ENCODE peak calls at places on chromosomes 11 and 22, in eight cellular contexts. One of them, this sample, is unnamed.

GRCh38 chr22:38674888-38675287 is 6.9 kb upstream of the TOMM22 start:
- DNase-seq in epithelial cell of esophagus: no peak
- DNase-seq in heart right ventricle: no peak
- DNase-seq in A549: no peak
- DNase-seq in vagina: no peak
- DNase-seq in colonic mucosa: no peak
- DNase-seq in HL-60: no peak
- DNase-seq in HCT116: no peak
- DNase-seq in this sample: no peak

GRCh38 chr11:66056541-66056940 is 4.4 kb downstream of the SF3B2 start:
- DNase-seq in HCT116: no peak
- DNase-seq in heart right ventricle: no peak
- DNase-seq in colonic mucosa: no peak
- DNase-seq in HL-60: no peak
- DNase-seq in A549: no peak
- DNase-seq in vagina: no peak
- DNase-seq in epithelial cell of esophagus: no peak
- DNase-seq in this sample: no peak

GRCh38 chr11:103529217-103529684 is 420.0 kb downstream of the DYNC2H1 start:
- DNase-seq in A549: peak
- DNase-seq in vagina: no peak
- DNase-seq in colonic mucosa: no peak
- DNase-seq in epithelial cell of esophagus: peak
- DNase-seq in heart right ventricle: no peak
- DNase-seq in HL-60: no peak
- DNase-seq in HCT116: no peak
- DNase-seq in this sample: peak

GRCh38 chr11:132445966-132446365 is 1075.6 kb downstream of the NTM start:
- DNase-seq in vagina: no peak
- DNase-seq in heart right ventricle: no peak
- DNase-seq in A549: no peak
- DNase-seq in colonic mucosa: no peak
- DNase-seq in epithelial cell of esophagus: no peak
- DNase-seq in HCT116: no peak
- DNase-seq in HL-60: no peak
- DNase-seq in this sample: no peak

GRCh38 chr22:44531487-44531886 is 33.5 kb upstream of the RTL6 start:
- DNase-seq in HCT116: no peak
- DNase-seq in A549: no peak
- DNase-seq in vagina: no peak
- DNase-seq in epithelial cell of esophagus: no peak
- DNase-seq in colonic mucosa: no peak
- DNase-seq in HL-60: no peak
- DNase-seq in heart right ventricle: no peak
- DNase-seq in this sample: no peak

GRCh38 chr11:125433454-125434121 is 62.5 kb downstream of the FEZ1 start:
- DNase-seq in heart right ventricle: peak
- DNase-seq in epithelial cell of esophagus: peak
- DNase-seq in A549: peak
- DNase-seq in HL-60: peak
- DNase-seq in HCT116: peak
- DNase-seq in vagina: no peak
- DNase-seq in colonic mucosa: no peak
- DNase-seq in this sample: no peak

GRCh38 chr22:36461665-36462474 is 19.6 kb downstream of the TXN2 start:
- DNase-seq in HL-60: no peak
- DNase-seq in heart right ventricle: no peak
- DNase-seq in vagina: no peak
- DNase-seq in HCT116: no peak
- DNase-seq in A549: peak
- DNase-seq in epithelial cell of esophagus: peak
- DNase-seq in colonic mucosa: no peak
- DNase-seq in this sample: no peak

GRCh38 chr11:103800406-103801114 is 235.9 kb upstream of the DDI1 start:
- DNase-seq in epithelial cell of esophagus: no peak
- DNase-seq in vagina: no peak
- DNase-seq in HCT116: no peak
- DNase-seq in heart right ventricle: no peak
- DNase-seq in HL-60: no peak
- DNase-seq in A549: no peak
- DNase-seq in colonic mucosa: no peak
- DNase-seq in this sample: no peak

GRCh38 chr22:23578306-23578705 is 1.8 kb downstream of the IGLL1 start:
- DNase-seq in colonic mucosa: no peak
- DNase-seq in HL-60: no peak
- DNase-seq in vagina: no peak
- DNase-seq in A549: no peak
- DNase-seq in heart right ventricle: no peak
- DNase-seq in epithelial cell of esophagus: no peak
- DNase-seq in HCT116: no peak
- DNase-seq in this sample: no peak

GRCh38 chr22:23581252-23581634 is 1.2 kb upstream of the IGLL1 start:
- DNase-seq in HL-60: no peak
- DNase-seq in colonic mucosa: no peak
- DNase-seq in A549: no peak
- DNase-seq in HCT116: no peak
- DNase-seq in vagina: no peak
- DNase-seq in heart right ventricle: no peak
- DNase-seq in epithelial cell of esophagus: no peak
- DNase-seq in this sample: no peak

GRCh38 chr22:23579280-23579679 is 810 bp downstream of the IGLL1 start:
- DNase-seq in A549: no peak
- DNase-seq in HCT116: no peak
- DNase-seq in HL-60: no peak
- DNase-seq in heart right ventricle: no peak
- DNase-seq in vagina: no peak
- DNase-seq in colonic mucosa: no peak
- DNase-seq in epithelial cell of esophagus: no peak
- DNase-seq in this sample: no peak

GRCh38 chr22:23580586-23581251 is 629 bp upstream of the IGLL1 start:
- DNase-seq in heart right ventricle: no peak
- DNase-seq in colonic mucosa: no peak
- DNase-seq in HL-60: no peak
- DNase-seq in vagina: no peak
- DNase-seq in HCT116: no peak
- DNase-seq in A549: no peak
- DNase-seq in epithelial cell of esophagus: no peak
- DNase-seq in this sample: no peak

GRCh38 chr22:23579870-23580585 is at the start of gene IGLL1:
- DNase-seq in heart right ventricle: no peak
- DNase-seq in colonic mucosa: no peak
- DNase-seq in HCT116: no peak
- DNase-seq in vagina: no peak
- DNase-seq in HL-60: no peak
- DNase-seq in A549: no peak
- DNase-seq in epithelial cell of esophagus: no peak
- DNase-seq in this sample: no peak
- H3K4me3 ChIP-seq in heart right ventricle: no peak
- H3K4me3 ChIP-seq in colonic mucosa: no peak
- H3K4me3 ChIP-seq in HCT116: no peak
- H3K4me3 ChIP-seq in vagina: no peak
- H3K4me3 ChIP-seq in HL-60: no peak
- H3K4me3 ChIP-seq in A549: no peak
- H3K4me3 ChIP-seq in epithelial cell of esophagus: no peak
- H3K4me3 ChIP-seq in this sample: no peak

DNA sequence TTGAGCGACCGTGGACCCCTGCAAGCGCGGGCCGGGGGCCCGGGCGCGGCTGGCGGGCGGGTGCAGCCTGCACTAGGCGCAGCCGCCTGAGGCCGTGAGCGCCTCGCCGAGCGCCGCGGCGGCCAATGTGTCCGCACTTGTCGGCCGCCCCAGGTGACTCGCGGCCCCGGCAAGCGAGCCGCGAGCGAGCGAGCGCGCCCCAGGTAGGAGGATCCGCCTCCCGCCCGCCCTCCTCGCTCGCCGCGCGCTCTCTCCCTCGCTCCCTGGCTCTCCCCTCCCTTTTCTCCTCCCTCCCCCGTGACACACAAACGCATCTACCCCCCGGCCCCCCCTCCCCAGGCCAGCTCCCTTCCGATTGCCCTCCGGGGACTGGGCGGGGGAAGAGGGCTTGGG is at the start of gene WNT7B:
- DNase-seq in heart right ventricle: no peak
- DNase-seq in HL-60: no peak
- DNase-seq in vagina: no peak
- DNase-seq in colonic mucosa: no peak
- DNase-seq in epithelial cell of esophagus: peak
- DNase-seq in HCT116: peak
- DNase-seq in A549: peak
- DNase-seq in this sample: no peak
- TF ChIP-seq CTCF in heart right ventricle: no peak
- TF ChIP-seq CTCF in HL-60: no peak
- TF ChIP-seq CTCF in vagina: no peak
- TF ChIP-seq CTCF in colonic mucosa: no peak
- TF ChIP-seq CTCF in epithelial cell of esophagus: no peak
- TF ChIP-seq CTCF in HCT116: no peak
- TF ChIP-seq CTCF in A549: no peak
- TF ChIP-seq CTCF in this sample: no peak

DNA sequence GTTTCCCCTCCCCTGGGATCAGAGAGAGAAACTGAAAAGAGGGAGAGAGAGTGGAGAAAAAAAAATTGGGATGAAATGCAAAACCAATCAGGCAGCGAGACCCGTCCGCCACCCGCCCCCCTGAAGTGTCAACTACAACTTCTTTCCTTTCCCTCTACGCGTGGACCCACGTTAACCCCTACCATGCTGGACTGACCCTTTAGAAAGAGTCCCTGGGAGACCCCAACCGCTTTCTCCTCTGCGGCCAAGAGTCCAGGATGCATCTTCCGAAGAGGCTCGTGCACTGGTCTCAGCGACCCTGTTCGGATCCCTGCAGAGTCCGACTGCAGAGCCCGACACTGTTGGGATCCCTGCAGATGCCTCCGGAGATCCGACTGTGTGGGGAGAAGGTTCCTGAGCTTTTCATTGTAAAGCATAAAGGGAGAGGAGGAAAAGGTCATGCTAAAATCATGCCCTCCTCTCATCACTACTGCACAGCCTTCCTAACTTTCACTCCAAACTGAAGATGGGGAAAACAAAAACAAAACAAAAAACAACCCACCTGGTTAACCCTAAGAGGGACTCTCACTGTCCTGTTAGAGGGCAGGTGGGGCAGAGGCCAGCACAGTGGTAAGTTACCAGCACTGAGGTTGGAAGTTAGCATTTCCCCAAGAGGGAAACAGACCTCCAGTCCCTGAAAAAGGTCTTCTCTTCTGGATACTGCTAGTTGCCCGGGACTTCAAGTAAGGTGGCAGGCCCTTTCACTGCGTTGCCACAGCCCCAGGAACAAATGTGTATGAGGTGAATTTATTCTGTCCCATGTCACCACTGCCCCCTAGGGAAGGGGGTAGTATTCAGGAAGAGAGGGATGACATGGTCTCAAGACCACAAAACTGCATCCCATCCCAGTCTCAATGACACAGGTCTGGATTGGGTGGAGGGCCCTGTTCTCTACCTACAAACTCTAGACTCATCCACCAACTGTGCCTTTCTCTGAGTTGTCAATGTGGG is 578 bp upstream of the ADAMTS8 start:
- DNase-seq in HL-60: no peak
- DNase-seq in heart right ventricle: no peak
- DNase-seq in HCT116: no peak
- DNase-seq in vagina: no peak
- DNase-seq in A549: no peak
- DNase-seq in epithelial cell of esophagus: no peak
- DNase-seq in colonic mucosa: no peak
- DNase-seq in this sample: no peak
- H3K4me3 ChIP-seq in HL-60: no peak
- H3K4me3 ChIP-seq in heart right ventricle: peak
- H3K4me3 ChIP-seq in HCT116: no peak
- H3K4me3 ChIP-seq in vagina: peak
- H3K4me3 ChIP-seq in A549: peak
- H3K4me3 ChIP-seq in epithelial cell of esophagus: no peak
- H3K4me3 ChIP-seq in colonic mucosa: no peak
- H3K4me3 ChIP-seq in this sample: no peak

DNA sequence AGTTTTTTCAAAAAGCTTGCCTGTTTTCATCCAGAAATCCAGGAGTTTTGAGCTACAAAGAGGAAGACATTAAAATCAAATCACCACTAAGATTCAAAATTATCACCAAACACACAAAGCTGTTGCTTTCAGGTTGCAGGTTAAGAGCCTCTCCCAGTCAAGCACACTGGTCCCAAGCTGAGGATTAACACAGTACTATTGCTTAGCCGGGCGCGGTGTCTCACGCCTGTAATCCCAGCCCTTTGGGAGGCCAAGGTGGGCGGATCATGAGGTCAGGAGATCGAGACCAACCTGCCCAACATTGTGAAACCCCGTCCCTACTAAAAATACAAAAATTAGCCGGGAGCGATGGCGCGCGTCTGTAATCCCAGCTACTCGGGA is 1165.1 kb downstream of the LRRC4C start:
- DNase-seq in epithelial cell of esophagus: no peak
- DNase-seq in HL-60: no peak
- DNase-seq in heart right ventricle: no peak
- DNase-seq in vagina: no peak
- DNase-seq in colonic mucosa: no peak
- DNase-seq in A549: no peak
- DNase-seq in HCT116: no peak
- DNase-seq in this sample: no peak
- TF ChIP-seq CTCF in epithelial cell of esophagus: no peak
- TF ChIP-seq CTCF in HL-60: no peak
- TF ChIP-seq CTCF in heart right ventricle: no peak
- TF ChIP-seq CTCF in vagina: no peak
- TF ChIP-seq CTCF in colonic mucosa: peak
- TF ChIP-seq CTCF in A549: no peak
- TF ChIP-seq CTCF in HCT116: no peak
- TF ChIP-seq CTCF in this sample: no peak

This sample was measured in AG09309.